ENCODE peak calls at places on chromosomes 12 and 14, in ten cellular contexts. O is IMR-90, M is astrocyte, J is uterus, N is cardiac muscle cell, E is SK-N-SH, U is GM23338, C is GM23248, Y is ovary, D is transverse colon. Q is an unnamed sample.

GRCh38 chr12:28023156-28023887 is 50.8 kb upstream of the PTHLH start:
- DNase-seq in O (peak), M (peak), J (no peak), N (peak), E (no peak), U (no peak), C (peak), Y (no peak), D (no peak), Q (no peak)

GRCh38 chr12:48677782-48678181 is 4.3 kb downstream of the KANSL2 start:
- DNase-seq in O (peak), M (no peak), J (no peak), N (peak), E (no peak), U (no peak), C (no peak), Y (no peak), D (no peak), Q (no peak)

GRCh38 chr14:104700224-104700623 is 10.8 kb downstream of the INF2 start:
- DNase-seq in O (no peak), M (no peak), J (no peak), N (no peak), E (no peak), U (no peak), C (no peak), Y (no peak), D (no peak), Q (no peak)

GRCh38 chr14:95382747-95383146 is 63.0 kb upstream of the CLMN start:
- DNase-seq in O (no peak), M (no peak), J (no peak), N (no peak), E (no peak), U (no peak), C (no peak), Y (no peak), D (no peak), Q (no peak)

GRCh38 chr14:89418452-89418851 is 1.4 kb upstream of the FOXN3 start:
- DNase-seq in O (no peak), M (no peak), J (no peak), N (no peak), E (peak), U (no peak), C (peak), Y (no peak), D (peak), Q (no peak)

GRCh38 chr14:99742509-99743487 is 50.4 kb upstream of the EML1 start:
- DNase-seq in O (no peak), M (no peak), J (no peak), N (no peak), E (no peak), U (no peak), C (no peak), Y (no peak), D (no peak), Q (no peak)

GRCh38 chr12:14272954-14273910 is 92.2 kb upstream of the ATF7IP start:
- DNase-seq in O (peak), M (no peak), J (no peak), N (no peak), E (no peak), U (no peak), C (no peak), Y (no peak), D (no peak), Q (no peak)

GRCh38 chr12:80176706-80177105 is 77.4 kb downstream of the OTOGL start:
- DNase-seq in O (no peak), M (no peak), J (no peak), N (no peak), E (no peak), U (no peak), C (no peak), Y (no peak), D (no peak), Q (no peak)

GRCh38 chr14:41749425-41749824 is 142.7 kb downstream of the LRFN5 start:
- DNase-seq in O (no peak), M (peak), J (no peak), N (peak), E (no peak), U (no peak), C (peak), Y (no peak), D (no peak), Q (no peak)

GRCh38 chr14:94044476-94045091 is 18.4 kb downstream of the OTUB2 start:
- DNase-seq in O (no peak), M (no peak), J (no peak), N (no peak), E (no peak), U (no peak), C (no peak), Y (no peak), D (peak), Q (peak)

GRCh38 chr12:132818562-132818961 is 10.1 kb downstream of the GOLGA3 start:
- DNase-seq in O (no peak), M (no peak), J (no peak), N (no peak), E (no peak), U (no peak), C (no peak), Y (no peak), D (no peak), Q (no peak)

GRCh38 chr14:55306938-55307589 is 35.8 kb downstream of the FBXO34 start:
- DNase-seq in O (no peak), M (no peak), J (no peak), N (no peak), E (no peak), U (peak), C (no peak), Y (no peak), D (no peak), Q (no peak)

GRCh38 chr12:119479121-119479561 is 114.4 kb upstream of the TMEM233 start:
- DNase-seq in O (no peak), M (no peak), J (no peak), N (no peak), E (no peak), U (no peak), C (no peak), Y (no peak), D (no peak), Q (no peak)
- H3K27ac ChIP-seq in O (no peak), M (no peak), J (no peak), N (no peak), E (no peak), U (no peak), C (no peak), Y (no peak), D (no peak), Q (no peak)

GRCh38 chr14:75961662-75962061 is 20.1 kb downstream of the TGFB3 start:
- DNase-seq in O (no peak), M (no peak), J (no peak), N (no peak), E (no peak), U (no peak), C (no peak), Y (no peak), D (no peak), Q (no peak)

GRCh38 chr14:75959031-75959430 is 22.8 kb downstream of the TGFB3 start:
- DNase-seq in O (no peak), M (no peak), J (no peak), N (no peak), E (no peak), U (no peak), C (no peak), Y (no peak), D (no peak), Q (no peak)

DNA sequence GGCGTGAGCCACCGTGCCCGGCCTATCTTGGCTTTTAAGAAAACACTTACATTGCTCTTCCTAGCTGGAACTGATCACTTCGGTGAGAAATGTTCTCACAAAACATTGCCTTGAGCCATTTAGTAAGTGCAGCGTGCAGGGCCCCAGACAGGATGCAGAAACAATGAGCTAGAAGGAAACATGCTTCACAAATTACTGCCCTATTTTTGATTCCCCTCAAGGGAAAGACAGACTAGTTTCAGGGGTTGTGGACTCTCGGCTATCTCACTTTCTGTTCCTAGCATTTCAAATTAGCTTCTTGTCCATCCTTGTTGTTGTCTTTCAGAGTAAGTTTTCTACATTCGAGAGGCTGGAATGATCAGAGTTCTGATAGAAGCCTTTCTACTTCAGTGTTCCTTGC is 21.6 kb downstream of the TGFB3 start:
- DNase-seq in O (no peak), M (no peak), J (no peak), N (no peak), E (peak), U (no peak), C (no peak), Y (no peak), D (no peak), Q (no peak)
- H3K27ac ChIP-seq in O (no peak), M (no peak), J (no peak), N (no peak), E (no peak), U (no peak), C (no peak), Y (no peak), D (no peak), Q (no peak)

DNA sequence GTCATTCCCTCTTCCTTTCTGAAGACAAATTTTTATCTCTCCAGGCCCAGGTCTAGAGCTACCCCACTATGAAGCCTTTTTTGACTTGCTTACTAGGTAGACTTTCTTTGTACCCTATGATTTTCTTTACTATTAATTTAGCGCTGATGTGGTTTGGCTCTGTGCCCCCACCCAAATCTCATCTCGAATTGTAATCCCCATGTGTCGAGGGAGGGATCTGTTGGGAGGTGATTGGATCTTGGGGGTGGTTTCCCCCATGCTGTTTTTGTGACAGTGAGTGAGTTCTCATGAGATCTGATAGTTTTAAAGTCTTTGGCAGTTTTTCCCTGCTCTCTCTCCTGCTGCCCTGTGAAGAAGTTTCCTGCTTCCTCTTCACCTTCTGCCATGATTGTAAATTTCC is 118.1 kb downstream of the SLC38A1 start:
- DNase-seq in O (no peak), M (no peak), J (no peak), N (no peak), E (no peak), U (no peak), C (no peak), Y (no peak), D (no peak), Q (no peak)
- H3K27ac ChIP-seq in O (no peak), M (no peak), J (no peak), N (no peak), E (no peak), U (no peak), C (no peak), Y (no peak), D (peak), Q (no peak)

DNA sequence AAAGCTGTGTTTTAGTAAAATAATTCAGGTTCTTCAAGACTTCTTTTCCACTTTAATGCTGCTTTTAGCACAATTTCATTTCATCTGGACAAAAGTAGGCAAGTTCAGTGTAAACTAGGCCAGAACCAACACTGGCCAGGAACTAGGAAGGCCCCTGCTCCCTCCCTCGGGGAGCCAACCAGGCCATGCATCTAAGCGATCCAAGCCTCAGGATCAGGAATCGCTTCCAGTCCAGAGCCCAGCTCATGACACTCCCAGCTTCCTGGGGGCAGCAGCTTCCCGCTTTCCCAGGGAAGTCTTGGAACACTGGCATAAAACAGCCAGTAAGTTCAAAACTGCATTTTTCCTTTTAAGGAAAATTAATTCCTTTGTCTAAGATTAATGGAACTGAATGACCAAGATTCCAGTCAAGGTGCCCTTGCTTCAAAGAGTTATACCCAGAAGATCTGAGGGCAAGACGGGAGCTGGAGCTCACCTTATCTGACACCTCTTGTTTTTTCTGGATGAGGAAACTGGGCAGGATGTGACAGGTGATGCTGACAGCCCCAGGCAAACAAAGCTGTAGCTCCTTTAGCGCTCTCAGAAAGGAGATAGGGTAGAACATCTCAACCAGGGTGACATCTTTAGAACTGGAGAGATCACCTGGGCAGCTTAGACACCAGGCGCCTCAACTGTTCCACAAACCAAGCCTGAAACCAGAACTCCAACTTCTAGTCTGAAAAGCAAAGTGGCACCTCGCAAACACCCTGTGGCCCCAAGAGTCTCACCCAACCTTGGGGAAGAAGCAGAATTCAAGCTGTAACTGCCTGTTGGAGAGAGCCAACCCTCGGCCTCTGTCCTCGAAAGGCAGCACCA is 61.4 kb upstream of the PNMA1 start:
- DNase-seq in O (no peak), M (no peak), J (peak), N (no peak), E (no peak), U (no peak), C (no peak), Y (no peak), D (no peak), Q (no peak)
- H3K27ac ChIP-seq in O (no peak), M (peak), J (peak), N (no peak), E (peak), U (no peak), C (no peak), Y (peak), D (peak), Q (peak)

GRCh38 chr14:27739657-27740156 is 1026.9 kb upstream of the FOXG1 start:
- DNase-seq in O (no peak), M (no peak), J (no peak), N (no peak), E (no peak), U (no peak), C (no peak), Y (no peak), D (no peak), Q (no peak)
- H3K27ac ChIP-seq in O (no peak), M (no peak), J (no peak), N (no peak), E (no peak), U (no peak), C (no peak), Y (no peak), D (no peak), Q (no peak)

DNA sequence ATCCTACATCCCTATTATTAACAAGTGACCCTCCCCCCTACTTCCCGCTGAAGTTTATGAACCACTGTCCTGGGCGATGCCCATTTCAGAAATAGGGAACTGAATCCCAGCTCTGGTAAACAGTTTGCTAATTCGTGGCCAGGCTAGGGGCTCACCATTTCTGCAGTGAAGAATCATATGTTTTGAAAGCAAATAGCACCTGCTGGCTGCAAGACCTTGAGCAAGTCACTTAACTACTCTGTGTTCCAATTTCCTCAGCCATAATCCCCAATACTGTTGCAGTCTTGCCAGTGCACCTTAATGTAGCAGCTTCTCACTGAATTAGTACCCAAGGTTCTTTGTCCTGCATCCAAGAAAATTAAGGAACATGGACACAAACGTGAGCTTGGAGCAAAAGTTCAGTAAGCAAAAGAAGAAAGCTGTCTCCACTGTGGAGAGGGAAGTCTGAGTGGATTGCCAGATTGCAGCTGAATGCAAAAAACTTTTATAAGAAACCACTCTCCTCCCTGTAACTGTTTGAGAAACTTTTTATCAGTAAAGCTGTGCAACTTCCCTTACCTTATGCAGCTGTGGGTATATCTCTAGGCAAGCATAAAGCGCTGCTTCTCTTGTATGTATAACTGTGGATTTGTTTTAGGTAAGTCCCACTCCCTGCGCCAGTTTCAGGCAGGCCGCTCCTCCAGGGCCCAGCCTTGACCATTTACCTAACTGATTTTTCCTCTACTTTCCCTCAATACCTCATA is 824 bp downstream of the OAS1 start:
- DNase-seq in O (no peak), M (no peak), J (no peak), N (no peak), E (no peak), U (no peak), C (no peak), Y (no peak), D (peak), Q (no peak)
- H3K27ac ChIP-seq in O (no peak), M (no peak), J (peak), N (no peak), E (no peak), U (no peak), C (no peak), Y (no peak), D (peak), Q (peak)

DNA sequence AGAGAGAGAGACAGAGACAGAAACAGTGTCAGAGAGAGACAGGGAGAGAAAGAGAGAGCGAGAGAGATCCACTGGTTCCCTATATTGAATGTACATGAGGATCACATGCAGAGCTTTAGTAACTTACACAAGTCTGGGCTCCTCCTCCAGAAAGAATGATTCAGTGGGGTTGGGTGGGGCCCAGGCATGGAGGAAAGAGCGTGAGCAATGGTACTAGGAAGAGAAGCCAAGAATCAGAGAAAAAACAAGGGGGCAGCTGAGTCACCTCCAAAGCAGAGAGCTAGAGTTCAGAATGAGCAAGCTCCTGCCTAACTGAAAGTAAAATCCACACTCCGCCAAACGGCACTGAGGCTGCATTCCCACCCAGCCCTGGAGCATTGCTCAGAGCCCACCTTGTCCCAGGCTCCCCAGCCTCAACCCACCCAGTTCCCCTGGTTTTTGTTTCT is 670.1 kb upstream of the TBX3 start:
- DNase-seq in O (peak), M (peak), J (peak), N (peak), E (no peak), U (no peak), C (peak), Y (peak), D (peak), Q (peak)
- H3K27ac ChIP-seq in O (peak), M (peak), J (peak), N (no peak), E (peak), U (no peak), C (peak), Y (peak), D (peak), Q (peak)

GRCh38 chr12:20213851-20214250 is 154.5 kb upstream of the PDE3A start:
- DNase-seq in O (no peak), M (no peak), J (no peak), N (peak), E (no peak), U (no peak), C (no peak), Y (peak), D (no peak), Q (no peak)

GRCh38 chr12:20214286-20214685 is 154.1 kb upstream of the PDE3A start:
- DNase-seq in O (peak), M (peak), J (no peak), N (peak), E (no peak), U (no peak), C (peak), Y (peak), D (no peak), Q (no peak)

GRCh38 chr12:20212036-20212435 is 156.3 kb upstream of the PDE3A start:
- DNase-seq in O (peak), M (peak), J (no peak), N (peak), E (no peak), U (no peak), C (peak), Y (no peak), D (no peak), Q (no peak)

GRCh38 chr12:20211537-20211936 is 156.8 kb upstream of the PDE3A start:
- DNase-seq in O (no peak), M (no peak), J (no peak), N (peak), E (no peak), U (no peak), C (no peak), Y (no peak), D (no peak), Q (no peak)

GRCh38 chr12:20212658-20213387 is 155.5 kb upstream of the PDE3A start:
- DNase-seq in O (peak), M (peak), J (peak), N (peak), E (peak), U (peak), C (peak), Y (peak), D (peak), Q (peak)
- H3K27ac ChIP-seq in O (peak), M (peak), J (peak), N (no peak), E (peak), U (peak), C (peak), Y (peak), D (peak), Q (peak)

GRCh38 chr14:102994689-102995088 is 62.7 kb downstream of the CDC42BPB start:
- DNase-seq in O (no peak), M (no peak), J (no peak), N (no peak), E (no peak), U (no peak), C (no peak), Y (no peak), D (peak), Q (no peak)
- H3K27ac ChIP-seq in O (no peak), M (no peak), J (no peak), N (no peak), E (no peak), U (no peak), C (no peak), Y (no peak), D (peak), Q (no peak)

Q was measured in coronary artery.